ENCODE peak calls at places on chromosome X, in nine cellular contexts. I, V, L, B, Q, Y, R, K and T are unnamed samples.

GRCh38 chrX:71909956-71910355 is 689 bp upstream of the NHSL2 start:
- DNase-seq in V (no peak), B (peak; percentile 56), Q (no peak), R (no peak), Y (peak; percentile 2), K (peak; percentile 9), I (no peak), L (no peak), T (peak; percentile 25)

GRCh38 chrX:40207626-40208025 is 109.9 kb upstream of the BCOR start:
- DNase-seq in I (no peak), V (no peak), B (no peak), R (no peak), L (no peak), K (no peak), Q (no peak), Y (no peak), T (no peak)

GRCh38 chrX:29397506-29397905 is 810.3 kb downstream of the IL1RAPL1 start:
- DNase-seq in I (peak; percentile 76), V (no peak), K (no peak), L (no peak), Q (no peak), Y (no peak), B (no peak), R (no peak), T (peak; percentile 80)

GRCh38 chrX:47664737-47665136 is 5.8 kb upstream of the UXT start:
- DNase-seq in I (no peak), B (no peak), Y (no peak), L (no peak), Q (no peak), K (no peak), R (no peak), V (no peak), T (peak; percentile 63)

GRCh38 chrX:150163956-150164726 is 199.0 kb upstream of the MAMLD1 start:
- DNase-seq in Q (no peak), I (no peak), R (no peak), Y (no peak), L (no peak), V (no peak), B (no peak), K (no peak), T (no peak)

GRCh38 chrX:72652132-72652531 is 62.0 kb downstream of the PHKA1 start:
- DNase-seq in L (no peak), R (no peak), B (no peak), Y (no peak), K (peak; percentile 2), V (no peak), I (no peak), Q (no peak), T (no peak)

GRCh38 chrX:15475021-15475420 is 18.1 kb downstream of the PIR start:
- DNase-seq in Y (no peak), I (no peak), K (no peak), V (no peak), B (no peak), R (no peak), Q (no peak), L (no peak), T (no peak)

GRCh38 chrX:14528629-14529287 is 578 bp upstream of the GLRA2 start:
- DNase-seq in V (peak; percentile 3), K (peak; percentile 58), R (peak; percentile 74), B (peak; percentile 26), L (peak; percentile 49), Y (peak; percentile 51), Q (no peak), I (peak; percentile 62), T (peak; percentile 35)

GRCh38 chrX:2781698-2782097 is 29.9 kb downstream of the XG start:
- DNase-seq in Q (no peak), I (no peak), K (no peak), B (no peak), V (no peak), R (no peak), L (no peak), Y (no peak), T (no peak)

GRCh38 chrX:41002021-41002420 is 83.2 kb upstream of the USP9X start:
- DNase-seq in R (no peak), I (no peak), K (no peak), Q (no peak), B (no peak), V (no peak), Y (peak; percentile 52), L (no peak), T (no peak)

GRCh38 chrX:67564475-67564874 is 20.7 kb downstream of the AR start:
- DNase-seq in Y (no peak), R (no peak), L (no peak), Q (no peak), B (no peak), I (no peak), V (no peak), K (no peak), T (no peak)

GRCh38 chrX:103585421-103586313 is at the start of gene TCEAL4:
- DNase-seq in K (peak; percentile 35), Q (no peak), V (no peak), I (no peak), B (peak; percentile 72), L (peak; percentile 2), R (no peak), Y (peak; percentile 11), T (peak; percentile 44)

GRCh38 chrX:25012433-25012735 is 3.4 kb downstream of the ARX start:
- DNase-seq in K (no peak), Q (no peak), V (no peak), Y (peak; percentile 14), L (no peak), B (no peak), I (no peak), R (no peak), T (no peak)

GRCh38 chrX:40262641-40263560 is 165.1 kb upstream of the BCOR start:
- DNase-seq in K (no peak), I (peak; percentile 37), R (peak; percentile 10), L (no peak), B (peak; percentile 39), Y (peak; percentile 25), Q (no peak), V (no peak), T (peak; percentile 51)

GRCh38 chrX:4670606-4671005 is 957.2 kb upstream of the PRKX start:
- DNase-seq in V (no peak), L (no peak), B (no peak), Q (no peak), Y (no peak), K (no peak), R (no peak), I (no peak), T (no peak)

GRCh38 chrX:85851418-85851817 is 195.9 kb downstream of the CHM start:
- DNase-seq in L (no peak), Q (no peak), R (peak; percentile 54), V (no peak), B (no peak), K (no peak), I (no peak), Y (no peak), T (peak; percentile 34)

GRCh38 chrX:25048176-25048575 is 32.4 kb upstream of the ARX start:
- DNase-seq in Y (no peak), L (no peak), K (no peak), B (no peak), V (no peak), I (no peak), Q (no peak), R (no peak), T (no peak)

GRCh38 chrX:154348114-154348531 is 26.3 kb downstream of the FLNA start:
- DNase-seq in B (peak; percentile 32), R (no peak), I (no peak), K (no peak), L (no peak), V (no peak), Y (peak; percentile 20), Q (no peak), T (no peak)

GRCh38 chrX:78237127-78237526 is 90.3 kb downstream of the CYSLTR1 start:
- DNase-seq in V (no peak), I (no peak), K (no peak), Y (no peak), Q (no peak), L (no peak), B (no peak), R (no peak), T (no peak)

GRCh38 chrX:37958493-37959211 is 47.7 kb upstream of the SYTL5 start:
- DNase-seq in R (peak; percentile 47), Y (no peak), I (peak; percentile 56), K (no peak), Q (no peak), L (peak; percentile 5), B (no peak), V (no peak), T (peak; percentile 59)

GRCh38 chrX:153926863-153927685 is 1.0 kb upstream of the ARHGAP4 start:
- DNase-seq in V (no peak), R (no peak), Y (no peak), K (no peak), B (no peak), Q (peak; percentile 46), L (no peak), I (no peak), T (peak; percentile 18)

GRCh38 chrX:106247162-106247561 is 79.1 kb downstream of the PWWP3B start:
- DNase-seq in R (no peak), L (no peak), Q (no peak), Y (no peak), B (no peak), K (no peak), I (peak; percentile 71), V (no peak), T (peak; percentile 57)

GRCh38 chrX:119655125-119655524 is 37.8 kb downstream of the SEPTIN6 start:
- DNase-seq in B (peak; percentile 59), R (no peak), L (no peak), K (no peak), Q (peak; percentile 51), I (peak; percentile 80), V (peak; percentile 30), Y (no peak), T (peak; percentile 94)

GRCh38 chrX:72308566-72309296 is 3.0 kb upstream of the CITED1 start:
- DNase-seq in Q (no peak), I (peak; percentile 67), V (no peak), R (peak; percentile 61), K (peak; percentile 19), L (no peak), B (peak; percentile 73), Y (peak; percentile 39), T (peak; percentile 73)